ENCODE peak calls at places on chromosomes 7 and 10, in four cellular contexts. One of them, this sample, is unnamed.
A peak's percentile ranks its signal among the peaks of the same experiment; 100 is the strongest.

GRCh38 chr7:111229181-111229740 is 138.3 kb downstream of the LRRN3 start:
- DNase-seq in stimulated activated CD4-positive, alpha-beta T cell treated with anti-CD3 and anti-CD28 coated beads, Interleukin-1b, Interleukin-23, amount 100 ng/mL, for 24 hours: no peak
- DNase-seq in activated naive CD8-positive, alpha-beta T cell treated with anti-CD3 and anti-CD28 coated beads, Interleukin-2, amount 50 U/mL, for 24 hours: no peak
- DNase-seq in T-helper 1 cell: no peak
- DNase-seq in this sample: no peak

GRCh38 chr7:4189151-4189570 is 492.9 kb upstream of the FOXK1 start:
- DNase-seq in stimulated activated CD4-positive, alpha-beta T cell treated with anti-CD3 and anti-CD28 coated beads, Interleukin-1b, Interleukin-23, amount 100 ng/mL, for 24 hours: no peak
- DNase-seq in activated naive CD8-positive, alpha-beta T cell treated with anti-CD3 and anti-CD28 coated beads, Interleukin-2, amount 50 U/mL, for 24 hours: no peak
- DNase-seq in T-helper 1 cell: no peak
- DNase-seq in this sample: no peak

GRCh38 chr7:130152270-130153141 is 52.7 kb downstream of the TMEM209 start:
- DNase-seq in stimulated activated CD4-positive, alpha-beta T cell treated with anti-CD3 and anti-CD28 coated beads, Interleukin-1b, Interleukin-23, amount 100 ng/mL, for 24 hours: no peak
- DNase-seq in activated naive CD8-positive, alpha-beta T cell treated with anti-CD3 and anti-CD28 coated beads, Interleukin-2, amount 50 U/mL, for 24 hours: no peak
- DNase-seq in T-helper 1 cell: no peak
- DNase-seq in this sample: no peak

GRCh38 chr10:60767424-60767823 is 10.9 kb upstream of the CDK1 start:
- DNase-seq in stimulated activated CD4-positive, alpha-beta T cell treated with anti-CD3 and anti-CD28 coated beads, Interleukin-1b, Interleukin-23, amount 100 ng/mL, for 24 hours: no peak
- DNase-seq in activated naive CD8-positive, alpha-beta T cell treated with anti-CD3 and anti-CD28 coated beads, Interleukin-2, amount 50 U/mL, for 24 hours: no peak
- DNase-seq in T-helper 1 cell: no peak
- DNase-seq in this sample: no peak

GRCh38 chr7:135888740-135889139 is 88.4 kb downstream of the MTPN start:
- DNase-seq in stimulated activated CD4-positive, alpha-beta T cell treated with anti-CD3 and anti-CD28 coated beads, Interleukin-1b, Interleukin-23, amount 100 ng/mL, for 24 hours: no peak
- DNase-seq in activated naive CD8-positive, alpha-beta T cell treated with anti-CD3 and anti-CD28 coated beads, Interleukin-2, amount 50 U/mL, for 24 hours: no peak
- DNase-seq in T-helper 1 cell: no peak
- DNase-seq in this sample: no peak

GRCh38 chr10:55631071-55631654 is 729.9 kb downstream of the ZWINT start:
- DNase-seq in stimulated activated CD4-positive, alpha-beta T cell treated with anti-CD3 and anti-CD28 coated beads, Interleukin-1b, Interleukin-23, amount 100 ng/mL, for 24 hours: no peak
- DNase-seq in activated naive CD8-positive, alpha-beta T cell treated with anti-CD3 and anti-CD28 coated beads, Interleukin-2, amount 50 U/mL, for 24 hours: peak; percentile 25
- DNase-seq in T-helper 1 cell: no peak
- DNase-seq in this sample: no peak

GRCh38 chr7:101162551-101163280 is 2.7 kb downstream of the VGF start:
- DNase-seq in stimulated activated CD4-positive, alpha-beta T cell treated with anti-CD3 and anti-CD28 coated beads, Interleukin-1b, Interleukin-23, amount 100 ng/mL, for 24 hours: no peak
- DNase-seq in activated naive CD8-positive, alpha-beta T cell treated with anti-CD3 and anti-CD28 coated beads, Interleukin-2, amount 50 U/mL, for 24 hours: no peak
- DNase-seq in T-helper 1 cell: no peak
- DNase-seq in this sample: peak; percentile 74

GRCh38 chr10:90354914-90355313 is 502.9 kb downstream of the HTR7 start:
- DNase-seq in stimulated activated CD4-positive, alpha-beta T cell treated with anti-CD3 and anti-CD28 coated beads, Interleukin-1b, Interleukin-23, amount 100 ng/mL, for 24 hours: no peak
- DNase-seq in activated naive CD8-positive, alpha-beta T cell treated with anti-CD3 and anti-CD28 coated beads, Interleukin-2, amount 50 U/mL, for 24 hours: no peak
- DNase-seq in T-helper 1 cell: no peak
- DNase-seq in this sample: no peak

GRCh38 chr10:108358912-108359311 is 1194.4 kb upstream of the SORCS1 start:
- DNase-seq in stimulated activated CD4-positive, alpha-beta T cell treated with anti-CD3 and anti-CD28 coated beads, Interleukin-1b, Interleukin-23, amount 100 ng/mL, for 24 hours: no peak
- DNase-seq in activated naive CD8-positive, alpha-beta T cell treated with anti-CD3 and anti-CD28 coated beads, Interleukin-2, amount 50 U/mL, for 24 hours: no peak
- DNase-seq in T-helper 1 cell: no peak
- DNase-seq in this sample: peak; percentile 4

GRCh38 chr10:82171899-82172298 is 296.9 kb downstream of the NRG3 start:
- DNase-seq in stimulated activated CD4-positive, alpha-beta T cell treated with anti-CD3 and anti-CD28 coated beads, Interleukin-1b, Interleukin-23, amount 100 ng/mL, for 24 hours: no peak
- DNase-seq in activated naive CD8-positive, alpha-beta T cell treated with anti-CD3 and anti-CD28 coated beads, Interleukin-2, amount 50 U/mL, for 24 hours: no peak
- DNase-seq in T-helper 1 cell: no peak
- DNase-seq in this sample: no peak

GRCh38 chr10:100653957-100654834 is 91.2 kb upstream of the PAX2 start:
- DNase-seq in stimulated activated CD4-positive, alpha-beta T cell treated with anti-CD3 and anti-CD28 coated beads, Interleukin-1b, Interleukin-23, amount 100 ng/mL, for 24 hours: peak; percentile 21
- DNase-seq in activated naive CD8-positive, alpha-beta T cell treated with anti-CD3 and anti-CD28 coated beads, Interleukin-2, amount 50 U/mL, for 24 hours: peak; percentile 49
- DNase-seq in T-helper 1 cell: no peak
- DNase-seq in this sample: no peak

GRCh38 chr7:11216276-11216675 is 242.6 kb downstream of the PHF14 start:
- DNase-seq in stimulated activated CD4-positive, alpha-beta T cell treated with anti-CD3 and anti-CD28 coated beads, Interleukin-1b, Interleukin-23, amount 100 ng/mL, for 24 hours: no peak
- DNase-seq in activated naive CD8-positive, alpha-beta T cell treated with anti-CD3 and anti-CD28 coated beads, Interleukin-2, amount 50 U/mL, for 24 hours: no peak
- DNase-seq in T-helper 1 cell: no peak
- DNase-seq in this sample: no peak

GRCh38 chr7:50962962-50963374 is 180.3 kb upstream of the GRB10 start:
- DNase-seq in stimulated activated CD4-positive, alpha-beta T cell treated with anti-CD3 and anti-CD28 coated beads, Interleukin-1b, Interleukin-23, amount 100 ng/mL, for 24 hours: no peak
- DNase-seq in activated naive CD8-positive, alpha-beta T cell treated with anti-CD3 and anti-CD28 coated beads, Interleukin-2, amount 50 U/mL, for 24 hours: no peak
- DNase-seq in T-helper 1 cell: no peak
- DNase-seq in this sample: peak; percentile 4

GRCh38 chr10:3452683-3453388 is 280.3 kb upstream of the PITRM1 start:
- DNase-seq in stimulated activated CD4-positive, alpha-beta T cell treated with anti-CD3 and anti-CD28 coated beads, Interleukin-1b, Interleukin-23, amount 100 ng/mL, for 24 hours: no peak
- DNase-seq in activated naive CD8-positive, alpha-beta T cell treated with anti-CD3 and anti-CD28 coated beads, Interleukin-2, amount 50 U/mL, for 24 hours: no peak
- DNase-seq in T-helper 1 cell: no peak
- DNase-seq in this sample: no peak

GRCh38 chr7:14924398-14924797 is 21.8 kb upstream of the DGKB start:
- DNase-seq in stimulated activated CD4-positive, alpha-beta T cell treated with anti-CD3 and anti-CD28 coated beads, Interleukin-1b, Interleukin-23, amount 100 ng/mL, for 24 hours: no peak
- DNase-seq in activated naive CD8-positive, alpha-beta T cell treated with anti-CD3 and anti-CD28 coated beads, Interleukin-2, amount 50 U/mL, for 24 hours: no peak
- DNase-seq in T-helper 1 cell: no peak
- DNase-seq in this sample: no peak

GRCh38 chr7:28961972-28962371 is 3.8 kb upstream of the TRIL start:
- DNase-seq in stimulated activated CD4-positive, alpha-beta T cell treated with anti-CD3 and anti-CD28 coated beads, Interleukin-1b, Interleukin-23, amount 100 ng/mL, for 24 hours: no peak
- DNase-seq in activated naive CD8-positive, alpha-beta T cell treated with anti-CD3 and anti-CD28 coated beads, Interleukin-2, amount 50 U/mL, for 24 hours: no peak
- DNase-seq in T-helper 1 cell: no peak
- DNase-seq in this sample: no peak

GRCh38 chr7:18583305-18583704 is 87.8 kb downstream of the HDAC9 start:
- DNase-seq in stimulated activated CD4-positive, alpha-beta T cell treated with anti-CD3 and anti-CD28 coated beads, Interleukin-1b, Interleukin-23, amount 100 ng/mL, for 24 hours: no peak
- DNase-seq in activated naive CD8-positive, alpha-beta T cell treated with anti-CD3 and anti-CD28 coated beads, Interleukin-2, amount 50 U/mL, for 24 hours: no peak
- DNase-seq in T-helper 1 cell: no peak
- DNase-seq in this sample: no peak

GRCh38 chr7:1136841-1137516 is 23.0 kb downstream of the ZFAND2A start:
- DNase-seq in stimulated activated CD4-positive, alpha-beta T cell treated with anti-CD3 and anti-CD28 coated beads, Interleukin-1b, Interleukin-23, amount 100 ng/mL, for 24 hours: no peak
- DNase-seq in activated naive CD8-positive, alpha-beta T cell treated with anti-CD3 and anti-CD28 coated beads, Interleukin-2, amount 50 U/mL, for 24 hours: no peak
- DNase-seq in T-helper 1 cell: no peak
- DNase-seq in this sample: no peak

GRCh38 chr7:43954524-43955228 is 28.4 kb downstream of the UBE2D4 start:
- DNase-seq in stimulated activated CD4-positive, alpha-beta T cell treated with anti-CD3 and anti-CD28 coated beads, Interleukin-1b, Interleukin-23, amount 100 ng/mL, for 24 hours: no peak
- DNase-seq in activated naive CD8-positive, alpha-beta T cell treated with anti-CD3 and anti-CD28 coated beads, Interleukin-2, amount 50 U/mL, for 24 hours: peak; percentile 16
- DNase-seq in T-helper 1 cell: no peak
- DNase-seq in this sample: no peak

GRCh38 chr7:20865684-20866083 is 79.0 kb upstream of the SP8 start:
- DNase-seq in stimulated activated CD4-positive, alpha-beta T cell treated with anti-CD3 and anti-CD28 coated beads, Interleukin-1b, Interleukin-23, amount 100 ng/mL, for 24 hours: no peak
- DNase-seq in activated naive CD8-positive, alpha-beta T cell treated with anti-CD3 and anti-CD28 coated beads, Interleukin-2, amount 50 U/mL, for 24 hours: no peak
- DNase-seq in T-helper 1 cell: no peak
- DNase-seq in this sample: no peak

GRCh38 chr10:35874326-35875070 is 232.4 kb upstream of the FZD8 start:
- DNase-seq in stimulated activated CD4-positive, alpha-beta T cell treated with anti-CD3 and anti-CD28 coated beads, Interleukin-1b, Interleukin-23, amount 100 ng/mL, for 24 hours: no peak
- DNase-seq in activated naive CD8-positive, alpha-beta T cell treated with anti-CD3 and anti-CD28 coated beads, Interleukin-2, amount 50 U/mL, for 24 hours: no peak
- DNase-seq in T-helper 1 cell: no peak
- DNase-seq in this sample: no peak

GRCh38 chr7:102473271-102473991 is 5.3 kb downstream of the POLR2J start:
- DNase-seq in stimulated activated CD4-positive, alpha-beta T cell treated with anti-CD3 and anti-CD28 coated beads, Interleukin-1b, Interleukin-23, amount 100 ng/mL, for 24 hours: no peak
- DNase-seq in activated naive CD8-positive, alpha-beta T cell treated with anti-CD3 and anti-CD28 coated beads, Interleukin-2, amount 50 U/mL, for 24 hours: no peak
- DNase-seq in T-helper 1 cell: peak; percentile 4
- DNase-seq in this sample: no peak

GRCh38 chr7:123425246-123425645 is 109.1 kb downstream of the IQUB start:
- DNase-seq in stimulated activated CD4-positive, alpha-beta T cell treated with anti-CD3 and anti-CD28 coated beads, Interleukin-1b, Interleukin-23, amount 100 ng/mL, for 24 hours: no peak
- DNase-seq in activated naive CD8-positive, alpha-beta T cell treated with anti-CD3 and anti-CD28 coated beads, Interleukin-2, amount 50 U/mL, for 24 hours: no peak
- DNase-seq in T-helper 1 cell: no peak
- DNase-seq in this sample: no peak

GRCh38 chr10:51894752-51895151 is 195.4 kb upstream of the CSTF2T start:
- DNase-seq in stimulated activated CD4-positive, alpha-beta T cell treated with anti-CD3 and anti-CD28 coated beads, Interleukin-1b, Interleukin-23, amount 100 ng/mL, for 24 hours: no peak
- DNase-seq in activated naive CD8-positive, alpha-beta T cell treated with anti-CD3 and anti-CD28 coated beads, Interleukin-2, amount 50 U/mL, for 24 hours: no peak
- DNase-seq in T-helper 1 cell: no peak
- DNase-seq in this sample: no peak

GRCh38 chr10:24811906-24812305 is 88.2 kb upstream of the ARHGAP21 start:
- DNase-seq in stimulated activated CD4-positive, alpha-beta T cell treated with anti-CD3 and anti-CD28 coated beads, Interleukin-1b, Interleukin-23, amount 100 ng/mL, for 24 hours: no peak
- DNase-seq in activated naive CD8-positive, alpha-beta T cell treated with anti-CD3 and anti-CD28 coated beads, Interleukin-2, amount 50 U/mL, for 24 hours: no peak
- DNase-seq in T-helper 1 cell: no peak
- DNase-seq in this sample: no peak

GRCh38 chr10:64142395-64142794 is 621.2 kb downstream of the REEP3 start:
- DNase-seq in stimulated activated CD4-positive, alpha-beta T cell treated with anti-CD3 and anti-CD28 coated beads, Interleukin-1b, Interleukin-23, amount 100 ng/mL, for 24 hours: no peak
- DNase-seq in activated naive CD8-positive, alpha-beta T cell treated with anti-CD3 and anti-CD28 coated beads, Interleukin-2, amount 50 U/mL, for 24 hours: no peak
- DNase-seq in T-helper 1 cell: no peak
- DNase-seq in this sample: no peak

GRCh38 chr7:42722726-42723125 is 189.1 kb downstream of the C7orf25 start:
- DNase-seq in stimulated activated CD4-positive, alpha-beta T cell treated with anti-CD3 and anti-CD28 coated beads, Interleukin-1b, Interleukin-23, amount 100 ng/mL, for 24 hours: no peak
- DNase-seq in activated naive CD8-positive, alpha-beta T cell treated with anti-CD3 and anti-CD28 coated beads, Interleukin-2, amount 50 U/mL, for 24 hours: no peak
- DNase-seq in T-helper 1 cell: no peak
- DNase-seq in this sample: no peak

GRCh38 chr7:24755541-24756416 is 1.5 kb downstream of the GSDME start:
- DNase-seq in stimulated activated CD4-positive, alpha-beta T cell treated with anti-CD3 and anti-CD28 coated beads, Interleukin-1b, Interleukin-23, amount 100 ng/mL, for 24 hours: no peak
- DNase-seq in activated naive CD8-positive, alpha-beta T cell treated with anti-CD3 and anti-CD28 coated beads, Interleukin-2, amount 50 U/mL, for 24 hours: peak; percentile 13
- DNase-seq in T-helper 1 cell: no peak
- DNase-seq in this sample: no peak

This sample was measured in SW 1271.